ENCODE peak calls at places on chromosome 11, in seven cellular contexts. G, N, I, V, C, Q and Y are unnamed samples.

GRCh38 chr11:109026891-109027489 is 362.1 kb downstream of the DDX10 start:
- DNase-seq in Q (no peak), V (no peak), C (no peak), G (no peak), I (no peak), N (no peak), Y (no peak)

GRCh38 chr11:76736773-76737495 is 46.2 kb upstream of the TSKU start:
- DNase-seq in V (no peak), N (no peak), C (no peak), I (no peak), Q (no peak), G (no peak), Y (no peak)

GRCh38 chr11:120335596-120335927 is 651 bp upstream of the ARHGEF12 start:
- DNase-seq in C (peak), N (no peak), I (no peak), V (peak), Q (peak), G (peak), Y (no peak)

GRCh38 chr11:134612416-134613030 is 200.5 kb upstream of the B3GAT1 start:
- DNase-seq in V (no peak), C (no peak), Q (no peak), N (no peak), G (no peak), I (no peak), Y (no peak)

GRCh38 chr11:57560146-57560545 is 7.3 kb downstream of the UBE2L6 start:
- DNase-seq in C (no peak), N (no peak), I (no peak), Q (no peak), V (no peak), G (no peak), Y (no peak)

GRCh38 chr11:132125855-132126841 is 755.7 kb downstream of the NTM start:
- DNase-seq in I (peak), V (no peak), Q (peak), G (no peak), N (no peak), C (peak), Y (no peak)

GRCh38 chr11:74262725-74263124 is 48.7 kb downstream of the P4HA3 start:
- DNase-seq in N (no peak), G (no peak), C (no peak), Q (no peak), V (no peak), I (no peak), Y (no peak)

GRCh38 chr11:119728226-119728626 is 774 bp downstream of the NECTIN1 start:
- DNase-seq in C (peak), N (no peak), V (no peak), I (no peak), G (no peak), Q (no peak), Y (no peak)

GRCh38 chr11:79226136-79226535 is 214.7 kb downstream of the TENM4 start:
- DNase-seq in G (no peak), I (no peak), C (no peak), N (no peak), V (no peak), Q (no peak), Y (no peak)

GRCh38 chr11:119306373-119306890 is 10.5 kb downstream of the MCAM start:
- DNase-seq in I (no peak), N (peak), V (no peak), Q (no peak), G (no peak), C (no peak), Y (no peak)

GRCh38 chr11:117143390-117143789 is 697 bp upstream of the PAFAH1B2 start:
- DNase-seq in I (no peak), V (peak), G (no peak), N (no peak), Q (no peak), C (peak), Y (no peak)

GRCh38 chr11:117188620-117189081 is 10.1 kb downstream of the SIDT2 start:
- DNase-seq in V (no peak), C (peak), I (no peak), G (no peak), Q (no peak), N (no peak), Y (no peak)